ENCODE peak calls at places on chromosomes 5 and 9, in ten cellular contexts. P is CD4-positive, CD25-positive, alpha-beta regulatory T cell; V is Peyer's patch; W is ovary; S is IMR-90; I is iPS DF 6.9; Y is upper lobe of right lung; E is neuronal stem cell; Q is left ventricle myocardium inferior; Z is right lobe of liver. A is an unnamed sample.
A peak's percentile ranks its signal among the peaks of the same experiment; 100 is the strongest.

GRCh38 chr5:175855041-175855720 is 16.2 kb upstream of the CPLX2 start:
- DNase-seq in P (no peak), V (no peak), W (no peak), S (no peak), I (no peak), Y (no peak), E (no peak), Q (no peak), Z (no peak), A (no peak)

GRCh38 chr5:156178117-156178516 is 148.8 kb upstream of the SGCD start:
- DNase-seq in P (no peak), V (no peak), W (no peak), S (peak; percentile 23), I (no peak), Y (no peak), E (no peak), Q (no peak), Z (no peak), A (no peak)

GRCh38 chr5:172775326-172776234 is 4.6 kb upstream of the DUSP1 start:
- DNase-seq in P (no peak), V (peak; percentile 90), W (no peak), S (peak; percentile 90), I (no peak), Y (peak; percentile 92), E (no peak), Q (peak; percentile 60), Z (peak; percentile 97), A (no peak)

GRCh38 chr9:13941686-13942085 is 372.3 kb downstream of the NFIB start:
- DNase-seq in P (no peak), V (no peak), W (no peak), S (peak; percentile 6), I (no peak), Y (no peak), E (no peak), Q (no peak), Z (no peak), A (no peak)

GRCh38 chr5:10513501-10514442 is 50.1 kb upstream of the ANKRD33B start:
- DNase-seq in P (no peak), V (no peak), W (no peak), S (peak; percentile 83), I (peak; percentile 72), Y (no peak), E (no peak), Q (no peak), Z (no peak), A (no peak)

GRCh38 chr9:14180077-14180941 is 133.6 kb downstream of the NFIB start:
- DNase-seq in P (no peak), V (no peak), W (peak; percentile 40), S (no peak), I (no peak), Y (no peak), E (no peak), Q (peak; percentile 41), Z (peak; percentile 57), A (no peak)

GRCh38 chr9:120916573-120916972 is 10.0 kb downstream of the TRAF1 start:
- DNase-seq in P (no peak), V (no peak), W (peak; percentile 85), S (peak; percentile 64), I (no peak), Y (no peak), E (no peak), Q (peak; percentile 71), Z (peak; percentile 63), A (no peak)

GRCh38 chr9:127285957-127286356 is 21.4 kb downstream of the GARNL3 start:
- DNase-seq in P (no peak), V (no peak), W (no peak), S (no peak), I (no peak), Y (no peak), E (no peak), Q (no peak), Z (no peak), A (no peak)

GRCh38 chr5:149380466-149381121 is 1.5 kb upstream of the IL17B start:
- DNase-seq in P (no peak), V (no peak), W (peak; percentile 27), S (no peak), I (no peak), Y (no peak), E (no peak), Q (no peak), Z (no peak), A (no peak)

DNA sequence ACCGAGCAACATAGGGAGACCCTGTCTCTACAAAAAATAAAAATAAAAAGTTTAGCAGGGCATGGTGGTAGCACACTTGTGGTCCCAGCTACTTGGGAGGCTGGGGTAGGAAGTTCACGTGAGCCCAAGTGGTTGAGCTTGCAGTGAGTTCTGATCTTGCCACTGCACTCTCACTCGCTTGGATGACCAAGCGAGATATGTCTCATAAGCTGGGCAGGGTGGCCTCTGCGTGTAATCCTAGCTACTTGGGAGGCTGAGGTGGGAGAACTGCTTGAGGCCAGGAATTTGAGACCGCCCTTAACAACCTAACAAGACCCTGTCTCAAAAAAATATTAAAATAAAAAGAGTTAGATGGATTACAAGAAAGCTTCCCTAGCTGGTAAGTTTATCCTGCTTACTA is 32.5 kb downstream of the RASA1 start:
- DNase-seq in P (no peak), V (no peak), W (no peak), S (no peak), I (no peak), Y (no peak), E (no peak), Q (no peak), Z (no peak), A (no peak)
- H3K4me1 ChIP-seq in P (peaks cover 44% of the 10 kb centered on the region), V (no peaks in the 10 kb centered on the region), W (peaks cover 5% of the 10 kb centered on the region), S (peaks cover 16% of the 10 kb centered on the region), I (no peaks in the 10 kb centered on the region), Y (peaks cover 11% of the 10 kb centered on the region), E (no peaks in the 10 kb centered on the region), Q (peaks cover 43% of the 10 kb centered on the region), Z (no peaks in the 10 kb centered on the region), A (peaks cover 36% of the 10 kb centered on the region)

DNA sequence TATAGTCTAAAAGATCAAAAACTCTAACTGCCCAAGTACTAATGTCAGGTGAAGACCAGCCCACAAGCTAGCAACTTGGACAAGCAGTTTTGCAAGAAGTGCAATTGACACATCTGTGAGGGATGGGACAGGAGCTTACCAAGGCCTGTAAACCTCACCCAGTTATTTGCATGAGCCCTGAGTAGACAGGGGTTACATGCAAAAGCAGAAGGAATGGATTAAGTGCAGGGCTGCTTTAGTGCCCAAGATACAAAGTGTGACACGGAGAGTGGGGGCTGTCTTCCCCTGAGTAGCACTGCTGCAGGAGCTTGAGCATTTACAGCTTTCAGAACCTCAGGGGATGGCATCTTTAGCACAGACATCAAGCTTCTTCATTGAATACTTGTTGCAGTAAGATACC is 286.7 kb downstream of the ELAVL2 start:
- DNase-seq in P (no peak), V (no peak), W (no peak), S (no peak), I (no peak), Y (no peak), E (no peak), Q (no peak), Z (no peak), A (no peak)
- H3K36me3 ChIP-seq in P (no peaks in the 10 kb centered on the region), V (no peaks in the 10 kb centered on the region), W (no peaks in the 10 kb centered on the region), S (no peaks in the 10 kb centered on the region), I (no peaks in the 10 kb centered on the region), Y (no peaks in the 10 kb centered on the region), E (no peaks in the 10 kb centered on the region), Q (no peaks in the 10 kb centered on the region), Z (no peaks in the 10 kb centered on the region), A (no peaks in the 10 kb centered on the region)

DNA sequence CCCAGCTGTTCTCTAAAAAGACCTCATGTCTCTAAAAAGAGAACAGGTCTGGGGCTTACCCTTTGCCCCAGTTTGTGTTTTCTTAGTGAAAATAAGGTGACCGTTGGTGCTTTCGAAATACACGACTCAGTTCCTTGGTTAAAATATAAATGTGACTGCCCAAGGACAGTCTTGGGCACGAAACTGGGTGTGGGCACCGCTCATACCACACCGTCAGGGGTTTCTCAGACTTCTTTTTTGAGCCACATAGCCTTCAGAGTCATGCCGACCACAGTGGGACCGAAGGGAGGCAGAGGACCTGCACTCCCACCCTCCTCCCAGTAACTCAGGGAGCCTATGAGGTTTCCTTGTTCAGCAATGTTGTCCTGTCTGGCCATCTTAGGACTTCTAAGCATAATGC is 6.5 kb downstream of the SNX18 start:
- DNase-seq in P (no peak), V (no peak), W (no peak), S (no peak), I (no peak), Y (no peak), E (no peak), Q (no peak), Z (no peak), A (no peak)
- H3K4me1 ChIP-seq in P (peaks cover 42% of the 10 kb centered on the region), V (peaks cover 72% of the 10 kb centered on the region), W (peaks cover 28% of the 10 kb centered on the region), S (peaks cover 31% of the 10 kb centered on the region), I (peaks cover 1% of the 10 kb centered on the region), Y (peaks cover 63% of the 10 kb centered on the region), E (peaks cover 16% of the 10 kb centered on the region), Q (peaks cover 98% of the 10 kb centered on the region), Z (no peaks in the 10 kb centered on the region), A (peaks cover 94% of the 10 kb centered on the region)

GRCh38 chr9:79705704-79706103 is 133.9 kb downstream of the TLE4 start:
- DNase-seq in P (no peak), V (no peak), W (no peak), S (no peak), I (no peak), Y (no peak), E (no peak), Q (no peak), Z (no peak), A (no peak)

GRCh38 chr9:79706512-79706911 is 134.7 kb downstream of the TLE4 start:
- DNase-seq in P (no peak), V (no peak), W (no peak), S (no peak), I (no peak), Y (no peak), E (no peak), Q (no peak), Z (no peak), A (no peak)

GRCh38 chr9:79709945-79710674 is 138.3 kb downstream of the TLE4 start:
- DNase-seq in P (no peak), V (no peak), W (no peak), S (no peak), I (no peak), Y (no peak), E (no peak), Q (no peak), Z (no peak), A (no peak)

GRCh38 chr9:79708541-79708940 is 136.8 kb downstream of the TLE4 start:
- DNase-seq in P (no peak), V (no peak), W (no peak), S (no peak), I (no peak), Y (no peak), E (no peak), Q (no peak), Z (no peak), A (no peak)

GRCh38 chr9:79707589-79707988 is 135.8 kb downstream of the TLE4 start:
- DNase-seq in P (no peak), V (no peak), W (no peak), S (no peak), I (no peak), Y (no peak), E (no peak), Q (no peak), Z (no peak), A (no peak)
- H3K36me3 ChIP-seq in P (peaks cover 60% of the 10 kb centered on the region), V (no peaks in the 10 kb centered on the region), W (no peaks in the 10 kb centered on the region), S (peaks cover 29% of the 10 kb centered on the region), I (no peaks in the 10 kb centered on the region), Y (peaks cover 60% of the 10 kb centered on the region), E (peaks cover 97% of the 10 kb centered on the region), Q (peaks cover 48% of the 10 kb centered on the region), Z (no peaks in the 10 kb centered on the region), A (peaks cover 28% of the 10 kb centered on the region)

A was measured in CD4-positive, alpha-beta memory T cell.